ENCODE peak calls at places on chromosomes 13 and 19, in five cellular contexts. T is thyroid gland, R is colonic mucosa, W is cardiac muscle cell, L is tibial nerve. Z is an unnamed sample.

GRCh38 chr19:15291089-15291488 is 41.2 kb downstream of the BRD4 start:
- DNase-seq in T (no peak), R (no peak), W (no peak), L (no peak), Z (no peak)

GRCh38 chr13:93268327-93269028 is 41.9 kb downstream of the GPC6 start:
- DNase-seq in T (no peak), R (no peak), W (peak), L (no peak), Z (no peak)

GRCh38 chr19:50485284-50485955 is 8.8 kb upstream of the GARIN5A start:
- DNase-seq in T (no peak), R (no peak), W (no peak), L (no peak), Z (no peak)

GRCh38 chr13:99281811-99282263 is 23.7 kb upstream of the GPR18 start:
- DNase-seq in T (peak), R (peak), W (no peak), L (peak), Z (peak)

GRCh38 chr13:29847501-29847983 is 2.9 kb downstream of the UBL3 start:
- DNase-seq in T (peak), R (peak), W (peak), L (no peak), Z (no peak)

GRCh38 chr13:23822252-23822824 is 66.9 kb downstream of the MIPEP start:
- DNase-seq in T (no peak), R (no peak), W (no peak), L (no peak), Z (no peak)

GRCh38 chr19:55283548-55284393 is at the start of gene BRSK1:
- DNase-seq in T (no peak), R (no peak), W (peak), L (no peak), Z (no peak)

GRCh38 chr19:19385900-19386339 is 19.6 kb upstream of the GATAD2A start:
- DNase-seq in T (no peak), R (no peak), W (no peak), L (no peak), Z (no peak)

GRCh38 chr19:17076539-17076919 is 952 bp downstream of the MYO9B start:
- DNase-seq in T (peak), R (no peak), W (no peak), L (no peak), Z (peak)

GRCh38 chr19:14434157-14434501 is 1.0 kb downstream of the PKN1 start:
- DNase-seq in T (peak), R (peak), W (no peak), L (no peak), Z (no peak)

GRCh38 chr13:78786399-78786879 is 127.5 kb upstream of the OBI1 start:
- DNase-seq in T (no peak), R (no peak), W (no peak), L (no peak), Z (no peak)

GRCh38 chr19:1261863-1262686 is 7.1 kb upstream of the CIRBP start:
- DNase-seq in T (peak), R (peak), W (peak), L (peak), Z (peak)

GRCh38 chr19:2546128-2547032 is 70.5 kb downstream of the GADD45B start:
- DNase-seq in T (peak), R (peak), W (peak), L (peak), Z (no peak)

GRCh38 chr19:48964205-48965032 is 690 bp upstream of the FTL start:
- DNase-seq in T (no peak), R (peak), W (peak), L (no peak), Z (no peak)

GRCh38 chr13:98221234-98221633 is 44.2 kb upstream of the RNF113B start:
- DNase-seq in T (no peak), R (no peak), W (peak), L (no peak), Z (no peak)

GRCh38 chr13:108915634-108916497 is 286.5 kb downstream of the MYO16 start:
- DNase-seq in T (peak), R (peak), W (peak), L (peak), Z (peak)

GRCh38 chr13:57253551-57253950 is 86.6 kb downstream of the PRR20E start:
- DNase-seq in T (no peak), R (no peak), W (no peak), L (no peak), Z (no peak)

GRCh38 chr19:1882089-1882785 is 3.1 kb downstream of the ABHD17A start:
- DNase-seq in T (no peak), R (no peak), W (no peak), L (no peak), Z (no peak)

GRCh38 chr19:5988520-5989387 is 10.8 kb upstream of the RANBP3 start:
- DNase-seq in T (no peak), R (no peak), W (no peak), L (no peak), Z (no peak)

GRCh38 chr19:55406869-55407624 is 541 bp downstream of the UBE2S start:
- DNase-seq in T (peak), R (no peak), W (peak), L (no peak), Z (peak)

GRCh38 chr13:73138276-73138950 is 79.6 kb downstream of the KLF5 start:
- DNase-seq in T (peak), R (no peak), W (peak), L (peak), Z (no peak)

GRCh38 chr13:27953671-27954405 is 15.3 kb downstream of the CDX2 start:
- DNase-seq in T (peak), R (peak), W (peak), L (peak), Z (peak)

GRCh38 chr19:41219924-41220567 is 1.0 kb downstream of the AXL start:
- DNase-seq in T (no peak), R (no peak), W (peak), L (peak), Z (no peak)

GRCh38 chr19:49469828-49470614 is 4.0 kb upstream of the FLT3LG start:
- DNase-seq in T (no peak), R (no peak), W (no peak), L (no peak), Z (peak)

GRCh38 chr13:113187263-113187669 is 21.2 kb downstream of the PCID2 start:
- DNase-seq in T (peak), R (peak), W (peak), L (peak), Z (no peak)

GRCh38 chr13:20197361-20197834 is 4.7 kb upstream of the GJB2 start:
- DNase-seq in T (no peak), R (no peak), W (peak), L (no peak), Z (peak)

GRCh38 chr19:3882041-3882384 is 1.5 kb downstream of the ATCAY start:
- DNase-seq in T (no peak), R (no peak), W (no peak), L (no peak), Z (no peak)

GRCh38 chr19:3881272-3882040 is 971 bp downstream of the ATCAY start:
- DNase-seq in T (no peak), R (no peak), W (no peak), L (no peak), Z (no peak)

GRCh38 chr19:3880471-3881271 is at the start of gene ATCAY:
- DNase-seq in T (no peak), R (no peak), W (peak), L (no peak), Z (no peak)

GRCh38 chr19:3879656-3880055 is 829 bp upstream of the ATCAY start:
- DNase-seq in T (no peak), R (no peak), W (no peak), L (no peak), Z (no peak)
- TF ChIP-seq CTCF in T (no peak), R (no peak), W (no peak), L (no peak), Z (peak)

GRCh38 chr19:29677001-29677781 is 11.9 kb downstream of the PLEKHF1 start:
- DNase-seq in T (no peak), R (no peak), W (no peak), L (no peak), Z (no peak)
- TF ChIP-seq CTCF in T (no peak), R (no peak), W (no peak), L (no peak), Z (no peak)

GRCh38 chr19:10183926-10184325 is 10.8 kb downstream of the DNMT1 start:
- DNase-seq in T (no peak), R (no peak), W (no peak), L (no peak), Z (no peak)
- TF ChIP-seq CTCF in T (no peak), R (no peak), W (no peak), L (no peak), Z (no peak)

GRCh38 chr19:4733755-4734345 is 10.2 kb upstream of the DPP9 start:
- DNase-seq in T (no peak), R (no peak), W (no peak), L (no peak), Z (no peak)

GRCh38 chr19:4737955-4738580 is 14.4 kb upstream of the DPP9 start:
- DNase-seq in T (no peak), R (no peak), W (no peak), L (no peak), Z (no peak)

GRCh38 chr19:4730740-4731171 is 7.1 kb upstream of the DPP9 start:
- DNase-seq in T (no peak), R (peak), W (no peak), L (no peak), Z (no peak)

DNA sequence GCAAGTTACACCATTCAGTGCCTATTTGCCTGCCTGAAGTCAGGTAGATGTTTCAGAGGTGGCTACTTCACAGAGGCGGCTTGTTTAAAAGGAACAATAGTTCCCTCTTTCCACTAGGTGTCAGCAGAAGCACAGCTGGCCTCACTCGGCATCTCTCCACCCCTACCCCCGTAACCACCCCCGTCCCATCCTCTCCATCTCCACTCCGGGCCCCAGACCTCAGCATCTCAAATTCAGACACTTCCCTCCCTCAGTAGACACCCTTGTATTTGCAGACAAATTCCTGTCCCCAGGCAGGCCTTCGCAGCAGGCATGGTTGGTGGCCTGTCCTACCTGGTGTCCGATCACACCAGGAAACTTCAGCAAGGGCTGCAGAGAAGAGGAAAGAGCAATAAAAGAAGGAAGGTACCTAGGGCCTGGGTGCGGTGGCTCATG is 9.1 kb upstream of the DPP9 start:
- DNase-seq in T (peak), R (peak), W (peak), L (no peak), Z (peak)
- TF ChIP-seq CTCF in T (peak), R (peak), W (peak), L (peak), Z (peak)